ENCODE peak calls at places on chromosomes 16 and 17, in six cellular contexts. C is psoas muscle; U is left ventricle myocardium inferior; Z is heart right ventricle; V is cardiac muscle cell; G is CD8-positive, alpha-beta T cell. L is an unnamed sample. For H3K4me1, the result is how much of the 10 kb centered on the place peaks cover.

GRCh38 chr16:58418601-58419000 is 26.3 kb downstream of the GINS3 start:
- DNase-seq in U (peak), Z (peak), G (no peak), V (peak), C (peak), L (no peak)

GRCh38 chr17:1467898-1468492 is 12.0 kb upstream of the CRK start:
- DNase-seq in Z (no peak), G (no peak), U (no peak), V (peak), C (peak), L (no peak)

GRCh38 chr16:17205279-17206139 is 265.3 kb downstream of the XYLT1 start:
- DNase-seq in U (no peak), V (no peak), C (no peak), G (no peak), Z (no peak), L (no peak)

GRCh38 chr16:12906271-12906670 is 4.9 kb downstream of the SHISA9 start:
- DNase-seq in C (no peak), G (no peak), U (no peak), V (no peak), Z (no peak), L (no peak)

GRCh38 chr16:86195863-86196630 is 297.1 kb downstream of the IRF8 start:
- DNase-seq in V (peak), Z (no peak), U (no peak), C (no peak), G (no peak), L (no peak)

GRCh38 chr17:33292981-33293867 is at the start of gene ASIC2:
- DNase-seq in C (no peak), U (no peak), Z (no peak), G (no peak), V (no peak), L (no peak)

GRCh38 chr17:65092262-65092661 is 35.7 kb upstream of the GNA13 start:
- DNase-seq in C (no peak), V (peak), G (no peak), Z (no peak), U (no peak), L (no peak)

GRCh38 chr17:48240122-48240521 is 132.6 kb downstream of the SNX11 start:
- DNase-seq in V (peak), G (no peak), Z (no peak), U (no peak), C (no peak), L (no peak)

GRCh38 chr17:31931781-31932180 is 5.0 kb upstream of the SUZ12 start:
- DNase-seq in V (no peak), U (no peak), C (no peak), Z (no peak), G (no peak), L (no peak)

GRCh38 chr16:67935096-67935401 is 1.6 kb downstream of the PSMB10 start:
- DNase-seq in C (no peak), G (no peak), Z (no peak), U (no peak), V (no peak), L (no peak)

GRCh38 chr16:17397499-17397891 is 73.3 kb downstream of the XYLT1 start:
- DNase-seq in V (peak), C (no peak), G (no peak), U (no peak), Z (peak), L (no peak)

GRCh38 chr17:64920026-64920418 is 744 bp upstream of the LRRC37A3 start:
- DNase-seq in U (no peak), C (peak), V (peak), G (no peak), Z (peak), L (no peak)

GRCh38 chr16:17161034-17161433 is 309.7 kb downstream of the XYLT1 start:
- DNase-seq in G (no peak), U (no peak), Z (no peak), C (no peak), V (no peak), L (no peak)

GRCh38 chr17:42087736-42088705 is 10.3 kb downstream of the ZNF385C start:
- DNase-seq in V (no peak), U (no peak), G (no peak), Z (no peak), C (no peak), L (no peak)

GRCh38 chr17:79809530-79810137 is 12.8 kb upstream of the CBX8 start:
- DNase-seq in V (no peak), Z (no peak), U (no peak), G (no peak), C (no peak), L (no peak)

GRCh38 chr17:251531-251930 is 70.1 kb upstream of the DOC2B start:
- DNase-seq in U (peak), Z (no peak), C (peak), V (no peak), G (no peak), L (no peak)

GRCh38 chr17:7356072-7356549 is 1.2 kb downstream of the TMEM95 start:
- DNase-seq in V (peak), Z (peak), G (peak), U (peak), C (peak), L (peak)

GRCh38 chr16:88731699-88732098 is 25.4 kb downstream of the CTU2 start:
- DNase-seq in Z (no peak), C (no peak), G (no peak), V (no peak), U (no peak), L (no peak)

GRCh38 chr16:68644715-68645493 is at the start of gene CDH3:
- DNase-seq in U (no peak), Z (no peak), C (no peak), G (no peak), V (peak), L (no peak)

GRCh38 chr17:19590912-19591551 is 57.4 kb downstream of the SLC47A1 start:
- DNase-seq in G (no peak), U (no peak), V (no peak), C (no peak), Z (no peak), L (no peak)

GRCh38 chr16:81221731-81222130 is 16.8 kb upstream of the BCO1 start:
- DNase-seq in Z (no peak), G (no peak), C (no peak), U (no peak), V (no peak), L (no peak)

GRCh38 chr17:14396542-14396941 is 95.7 kb downstream of the HS3ST3B1 start:
- DNase-seq in V (peak), Z (no peak), C (no peak), U (no peak), G (no peak), L (no peak)

GRCh38 chr16:25596194-25596593 is 95.6 kb upstream of the HS3ST4 start:
- DNase-seq in V (no peak), G (no peak), U (no peak), C (no peak), Z (no peak), L (no peak)

GRCh38 chr16:74862743-74863244 is 88.2 kb upstream of the FA2H start:
- DNase-seq in G (no peak), V (peak), U (no peak), Z (no peak), C (no peak), L (no peak)

GRCh38 chr17:41919840-41920579 is 1.3 kb upstream of the ACLY start:
- DNase-seq in C (peak), V (peak), Z (no peak), G (no peak), U (no peak), L (no peak)

GRCh38 chr17:29158515-29159275 is 21.5 kb downstream of the MYO18A start:
- DNase-seq in Z (no peak), V (peak), C (peak), U (no peak), G (no peak), L (no peak)

GRCh38 chr16:27363797-27364196 is 38.2 kb upstream of the IL21R start:
- DNase-seq in G (no peak), V (no peak), U (no peak), Z (no peak), C (no peak), L (no peak)

GRCh38 chr17:48131216-48131824 is 23.8 kb downstream of the SNX11 start:
- DNase-seq in U (no peak), G (peak), V (peak), Z (peak), C (no peak), L (peak)

GRCh38 chr16:54422159-54422558 is 135.6 kb upstream of the IRX3 start:
- DNase-seq in Z (peak), G (no peak), C (no peak), V (peak), U (peak), L (no peak)

GRCh38 chr17:70320642-70321345 is 151.5 kb downstream of the KCNJ2 start:
- DNase-seq in U (peak), C (no peak), V (peak), G (no peak), Z (no peak), L (no peak)

GRCh38 chr16:11464241-11464640 is 119.0 kb downstream of the RMI2 start:
- DNase-seq in U (no peak), V (no peak), Z (no peak), G (no peak), C (no peak), L (no peak)

GRCh38 chr16:12802661-12803060 is 1.0 kb downstream of the CPPED1 start:
- DNase-seq in U (no peak), Z (no peak), V (no peak), C (no peak), G (no peak), L (no peak)

GRCh38 chr16:4538067-4538385 is 547 bp downstream of the CDIP1 start:
- DNase-seq in V (peak), C (no peak), U (no peak), G (peak), Z (no peak), L (no peak)

GRCh38 chr17:57329380-57330214 is 73.3 kb downstream of the MSI2 start:
- DNase-seq in V (no peak), U (no peak), G (no peak), Z (peak), C (no peak), L (no peak)

GRCh38 chr16:48535831-48536599 is 74.0 kb downstream of the N4BP1 start:
- DNase-seq in V (peak), U (peak), G (no peak), C (peak), Z (peak), L (no peak)

GRCh38 chr17:69213059-69213813 is 15.4 kb downstream of the ABCA10 start:
- DNase-seq in U (no peak), G (no peak), V (no peak), C (no peak), Z (no peak), L (no peak)

DNA sequence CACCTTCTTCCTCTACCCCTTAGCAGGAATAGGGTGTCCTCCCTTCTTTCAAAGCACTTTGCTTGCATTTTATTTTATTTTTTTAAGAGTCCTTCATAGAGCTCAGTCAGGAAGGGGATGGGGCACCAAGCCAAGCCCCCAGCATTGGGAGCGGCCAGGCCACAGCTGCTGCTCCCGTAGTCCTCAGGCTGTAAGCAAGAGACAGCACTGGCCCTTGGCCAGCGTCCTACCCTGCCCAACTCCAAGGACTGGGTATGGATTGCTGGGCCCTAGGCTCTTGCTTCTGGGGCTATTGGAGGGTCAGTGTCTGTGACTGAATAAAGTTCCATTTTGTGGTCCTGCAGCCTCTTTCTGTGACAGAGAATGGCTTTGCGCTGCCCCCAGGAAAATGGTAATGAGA is 4.6 kb downstream of the TMUB2 start:
- DNase-seq in V (no peak), Z (no peak), G (no peak), U (no peak), C (no peak), L (no peak)
- H3K27ac ChIP-seq in V (peak), Z (no peak), G (no peak), U (no peak), C (no peak), L (no peak)

DNA sequence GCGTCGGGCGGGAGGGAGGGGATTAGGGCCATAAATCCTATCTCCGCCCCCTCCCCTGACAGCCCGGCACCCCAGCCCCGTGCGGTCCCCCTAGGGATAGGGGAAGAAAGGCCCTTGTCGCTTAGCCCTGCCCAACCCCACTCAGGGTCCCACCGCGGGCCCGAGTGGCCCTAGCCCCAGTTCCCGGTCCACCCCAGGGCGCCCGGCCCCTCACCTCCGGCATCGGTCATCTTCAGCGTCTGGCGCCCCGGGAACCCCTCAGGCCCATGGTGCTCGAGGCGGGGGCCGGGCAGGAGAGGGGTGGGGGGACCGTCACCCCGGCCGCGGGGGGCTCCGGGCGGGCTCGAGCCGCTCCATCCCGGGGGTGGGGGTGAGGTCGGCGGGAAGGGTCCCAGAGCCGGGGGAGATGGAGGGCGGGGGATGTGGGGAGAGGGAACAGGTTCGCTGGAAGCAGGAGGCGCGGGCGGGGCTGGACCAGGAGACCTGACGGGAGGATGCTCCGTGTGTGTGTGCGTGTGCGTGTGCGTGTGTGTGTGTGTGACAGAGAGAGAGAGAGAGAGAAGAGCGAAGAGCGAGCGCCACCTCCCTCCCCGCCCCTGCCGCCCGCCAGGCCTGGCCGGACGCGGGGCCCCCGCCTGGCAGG is 536 bp downstream of the SAMD14 start:
- DNase-seq in U (no peak), Z (no peak), V (peak), C (peak), G (no peak), L (peak)
- H3K4me3 ChIP-seq in U (peak), Z (peak), V (peak), C (peak), G (peak), L (no peak)

DNA sequence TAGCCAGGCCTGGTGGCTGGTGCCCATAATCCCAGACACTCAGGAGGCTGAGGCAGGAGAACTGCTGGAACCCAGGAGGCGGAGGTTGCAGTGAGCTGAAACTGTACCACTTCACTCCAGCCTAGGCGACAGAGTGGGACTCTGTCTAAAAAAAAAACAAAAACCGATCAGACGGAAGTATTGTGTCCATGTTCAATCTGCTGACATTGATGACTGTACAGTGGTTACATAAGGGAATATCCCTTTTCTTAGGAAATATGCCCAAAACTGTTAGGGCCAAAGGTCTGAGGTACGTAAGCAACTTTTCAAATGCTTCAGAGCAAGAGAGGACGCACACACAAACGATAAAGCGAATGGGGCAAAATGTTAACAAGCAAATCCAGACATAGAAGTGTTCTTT is 69.8 kb upstream of the DNAH17 start:
- DNase-seq in V (no peak), G (no peak), U (no peak), C (no peak), Z (no peak), L (no peak)
- H3K4me1 ChIP-seq in V (under half), G (under half), U (under half), C (under half), Z (under half), L (under half)

GRCh38 chr17:75891022-75891604 is 5.6 kb downstream of the TRIM65 start:
- DNase-seq in V (no peak), Z (no peak), G (no peak), C (no peak), U (no peak), L (no peak)
- H3K27ac ChIP-seq in V (peak), Z (no peak), G (no peak), C (no peak), U (no peak), L (no peak)

DNA sequence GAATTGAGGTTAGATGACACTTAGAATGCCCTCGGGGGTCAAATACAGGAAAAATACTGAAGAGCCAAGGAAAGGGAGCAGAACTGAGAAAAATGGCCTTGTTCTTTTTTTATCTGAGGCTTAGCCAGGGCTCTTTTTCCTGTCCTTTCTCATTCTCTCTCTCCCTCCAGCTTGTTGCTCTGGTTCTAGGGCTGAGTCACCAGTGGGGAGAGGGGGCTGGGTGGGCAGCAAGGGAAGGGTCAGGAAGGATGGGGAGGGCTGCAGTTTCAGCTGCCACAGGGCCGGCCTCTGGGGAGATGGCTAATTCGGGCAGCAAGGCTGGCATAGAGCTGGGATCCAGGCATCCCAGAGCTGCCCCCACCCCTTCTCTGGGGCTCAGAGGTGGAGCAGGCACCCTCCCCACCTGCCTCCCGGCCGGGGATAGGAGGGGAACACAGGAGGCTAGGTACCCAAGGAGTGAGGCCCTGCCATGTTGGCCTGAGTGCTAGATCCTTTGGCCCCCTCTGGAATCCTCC is 3.9 kb downstream of the ITGA3 start:
- DNase-seq in V (peak), G (no peak), U (no peak), Z (no peak), C (no peak), L (no peak)
- H3K4me3 ChIP-seq in V (no peak), G (no peak), U (peak), Z (no peak), C (peak), L (no peak)

GRCh38 chr17:55816532-55817272 is 65.9 kb downstream of the PCTP start:
- DNase-seq in Z (no peak), C (no peak), U (no peak), G (no peak), V (no peak), L (no peak)

GRCh38 chr17:55820675-55821074 is 69.8 kb downstream of the PCTP start:
- DNase-seq in U (no peak), C (no peak), V (no peak), Z (no peak), G (no peak), L (no peak)

GRCh38 chr17:55818026-55818425 is 67.2 kb downstream of the PCTP start:
- DNase-seq in C (no peak), V (no peak), G (no peak), Z (no peak), U (no peak), L (no peak)

GRCh38 chr17:55817273-55817709 is 66.4 kb downstream of the PCTP start:
- DNase-seq in Z (no peak), V (no peak), G (no peak), U (no peak), C (no peak), L (no peak)

GRCh38 chr17:55818451-55819375 is 67.9 kb downstream of the PCTP start:
- DNase-seq in C (no peak), G (no peak), U (no peak), V (no peak), Z (no peak), L (no peak)
- H3K4me1 ChIP-seq in C (under half), G (under half), U (under half), V (under half), Z (under half), L (under half)

L was measured in naive thymus-derived CD4-positive, alpha-beta T cell.